ENCODE peak calls at places on chromosomes 13 and 19, in seven cellular contexts. Q is fibroblast of pulmonary artery; F is stromal cell of bone marrow; N is activated CD4-positive, alpha-beta T cell treated with anti-CD3 and anti-CD28 coated beads for 48 hours; B is non-pigmented ciliary epithelial cell; A is stimulated activated naive B cell treated with anti-CD40 and anti-IgM and Interleukin-4, amounts not matched to agents 10 μg/mL and 1 μg/mL and 100 μg/mL, for 72 hours; L is GM19239. U is an unnamed sample.
A peak's percentile ranks its signal among the peaks of the same experiment; 100 is the strongest.

GRCh38 chr19:4370418-4371041 is 27.2 kb downstream of the MPND start:
- DNase-seq in N (no peak), A (no peak), Q (no peak), B (no peak), L (no peak), F (no peak), U (no peak)

GRCh38 chr13:48486362-48486761 is 46.5 kb downstream of the RCBTB2 start:
- DNase-seq in F (no peak), Q (no peak), N (no peak), B (no peak), L (no peak), A (no peak), U (no peak)

GRCh38 chr19:53432088-53432661 is 391 bp downstream of the ZNF761 start:
- DNase-seq in B (no peak), N (peak; percentile 42), F (peak; percentile 9), A (peak; percentile 2), Q (peak; percentile 7), L (no peak), U (peak; percentile 25)

GRCh38 chr19:30871979-30872378 is 477.3 kb downstream of the TSHZ3 start:
- DNase-seq in N (no peak), Q (no peak), F (no peak), L (no peak), A (no peak), B (no peak), U (no peak)

GRCh38 chr19:53424968-53425597 is 6.7 kb upstream of the ZNF761 start:
- DNase-seq in Q (peak; percentile 82), N (peak; percentile 77), F (peak; percentile 53), A (peak; percentile 42), B (peak; percentile 24), L (peak; percentile 16), U (peak; percentile 46)

GRCh38 chr19:13920940-13921744 is 15.1 kb downstream of the CC2D1A start:
- DNase-seq in B (no peak), F (peak; percentile 25), L (peak; percentile 68), A (peak; percentile 14), N (peak; percentile 51), Q (peak; percentile 52), U (peak; percentile 83)

GRCh38 chr13:33017410-33017929 is 1.2 kb downstream of the KL start:
- DNase-seq in F (no peak), N (peak; percentile 69), Q (peak; percentile 71), L (peak; percentile 62), B (no peak), A (peak; percentile 2), U (no peak)

GRCh38 chr19:13796301-13797057 is 1.2 kb downstream of the ZSWIM4 start:
- DNase-seq in N (no peak), L (no peak), A (no peak), F (peak; percentile 97), Q (peak; percentile 96), B (peak; percentile 82), U (peak; percentile 99)

GRCh38 chr19:30691767-30692516 is 319.8 kb downstream of the ZNF536 start:
- DNase-seq in N (no peak), F (no peak), Q (no peak), L (no peak), A (no peak), B (no peak), U (no peak)

U was measured in A172.